ENCODE peak calls at places on chromosomes 7 and 10, in four cellular contexts. P is A549, S is HepG2, U is K562. O is an unnamed sample.

GRCh38 chr10:118166951-118167350 is 120.2 kb upstream of the RAB11FIP2 start:
- DNase-seq in U (no peak), S (no peak), P (no peak), O (no peak)

GRCh38 chr7:80686576-80686975 is 48.1 kb downstream of the CD36 start:
- DNase-seq in S (no peak), P (no peak), U (no peak), O (peak; percentile 68)

GRCh38 chr10:89391882-89392756 is at the start of gene IFIT1:
- DNase-seq in S (peak; percentile 82), P (peak; percentile 81), U (peak; percentile 54), O (peak; percentile 95)

GRCh38 chr10:79405221-79405994 is 40.0 kb downstream of the ZCCHC24 start:
- DNase-seq in U (no peak), P (no peak), S (no peak), O (no peak)

GRCh38 chr7:67552738-67553137 is 556.1 kb downstream of the TYW1 start:
- DNase-seq in P (no peak), S (no peak), U (peak; percentile 27), O (no peak)

GRCh38 chr7:118080947-118081346 is 103.0 kb upstream of the LSM8 start:
- DNase-seq in S (no peak), U (peak; percentile 75), P (peak; percentile 57), O (peak; percentile 81)

GRCh38 chr7:151261534-151261933 is 13.0 kb upstream of the SMARCD3 start:
- DNase-seq in P (no peak), U (no peak), S (no peak), O (no peak)

GRCh38 chr7:727104-727805 is at the start of gene PRKAR1B:
- DNase-seq in U (peak; percentile 75), S (no peak), P (peak; percentile 32), O (no peak)

GRCh38 chr7:112869111-112869774 is 79.0 kb upstream of the TMEM168 start:
- DNase-seq in S (peak; percentile 52), U (peak; percentile 79), P (peak; percentile 55), O (peak; percentile 28)

GRCh38 chr10:22340362-22341189 is 4.7 kb upstream of the SPAG6 start:
- DNase-seq in U (peak; percentile 87), S (peak; percentile 41), P (peak; percentile 85), O (peak; percentile 82)

GRCh38 chr7:108455833-108456677 is at the start of gene NRCAM:
- DNase-seq in S (no peak), P (peak; percentile 89), U (peak; percentile 60), O (no peak)

GRCh38 chr10:99123851-99124250 is 111.8 kb downstream of the HPSE2 start:
- DNase-seq in P (no peak), U (no peak), S (no peak), O (no peak)

GRCh38 chr7:137964824-137965545 is 36.9 kb downstream of the CREB3L2 start:
- DNase-seq in U (no peak), S (no peak), P (no peak), O (no peak)

GRCh38 chr10:71864861-71865473 is 13.9 kb upstream of the PSAP start:
- DNase-seq in P (peak; percentile 64), U (no peak), S (no peak), O (peak; percentile 83)

GRCh38 chr7:158840604-158841003 is 11.3 kb upstream of the ESYT2 start:
- DNase-seq in P (no peak), U (no peak), S (no peak), O (no peak)

GRCh38 chr10:110735620-110736027 is 91.5 kb downstream of the RBM20 start:
- DNase-seq in P (no peak), S (peak; percentile 74), U (no peak), O (no peak)

GRCh38 chr10:17386616-17387075 is 67.7 kb downstream of the ST8SIA6 start:
- DNase-seq in P (no peak), U (peak; percentile 66), S (no peak), O (no peak)

GRCh38 chr7:45328397-45329080 is 170.9 kb downstream of the RAMP3 start:
- DNase-seq in P (no peak), U (no peak), S (no peak), O (no peak)

GRCh38 chr7:70712942-70713341 is 419.0 kb upstream of the GALNT17 start:
- DNase-seq in U (no peak), S (no peak), P (no peak), O (no peak)

GRCh38 chr7:7642081-7642480 is 1.5 kb downstream of the UMAD1 start:
- DNase-seq in U (no peak), S (no peak), P (no peak), O (no peak)

GRCh38 chr10:77531441-77532001 is 106.1 kb downstream of the KCNMA1 start:
- DNase-seq in U (peak; percentile 34), S (no peak), P (peak; percentile 82), O (peak; percentile 92)

GRCh38 chr10:46530249-46531186 is 25.9 kb downstream of the GPRIN2 start:
- DNase-seq in S (peak; percentile 49), P (peak; percentile 94), U (no peak), O (peak; percentile 87)

GRCh38 chr7:32290015-32290414 is 200.2 kb downstream of the LSM5 start:
- DNase-seq in U (no peak), P (no peak), S (no peak), O (no peak)

GRCh38 chr10:94084344-94084743 is 90.6 kb downstream of the PLCE1 start:
- DNase-seq in P (no peak), U (no peak), S (no peak), O (no peak)

DNA sequence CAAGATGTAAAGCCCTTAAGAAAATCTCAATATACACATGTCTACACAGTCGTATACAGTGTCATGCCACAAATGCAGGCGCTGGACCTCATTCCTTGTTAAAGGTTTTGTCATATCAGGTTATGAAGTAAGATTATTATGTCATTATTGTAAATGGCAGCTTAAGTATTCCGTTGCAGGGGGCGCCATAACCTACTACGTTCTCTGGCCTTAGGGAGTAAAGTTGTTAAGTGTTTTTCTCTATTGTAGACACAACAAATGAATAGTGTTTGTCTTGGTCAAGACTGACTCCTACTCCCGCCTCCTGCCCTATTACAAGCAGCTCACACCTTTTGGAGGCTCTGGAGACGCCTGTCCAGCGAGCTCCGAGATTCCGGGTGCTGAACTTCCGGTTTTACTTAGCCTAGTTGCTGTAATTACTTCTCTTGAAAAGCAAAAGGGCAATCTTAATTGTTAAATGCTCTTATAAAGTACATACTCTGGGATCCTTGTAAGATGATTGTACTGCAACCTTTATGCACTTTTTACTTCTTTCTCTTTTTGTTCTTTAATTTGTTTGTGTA is 984 bp downstream of the GATAD1 start:
- DNase-seq in U (peak; percentile 72), S (peak; percentile 50), P (peak; percentile 82), O (peak; percentile 46)
- TF ChIP-seq MAZ in U (no peak), S (no peak), P (no peak), O (no peak)

GRCh38 chr10:133379152-133379800 is at the start of gene PAOX:
- DNase-seq in U (peak; percentile 85), S (no peak), P (peak; percentile 47), O (peak; percentile 46)
- TF ChIP-seq RFX5 in U (no peak), S (no peak), P (no peak), O (no peak)

GRCh38 chr10:112956631-112957350 is 6.7 kb downstream of the TCF7L2 start:
- DNase-seq in P (no peak), U (no peak), S (no peak), O (no peak)

GRCh38 chr10:112959207-112959838 is 9.3 kb downstream of the TCF7L2 start:
- DNase-seq in U (no peak), P (peak; percentile 49), S (no peak), O (peak; percentile 39)

GRCh38 chr10:112957589-112958202 is 7.6 kb downstream of the TCF7L2 start:
- DNase-seq in P (no peak), S (no peak), U (no peak), O (no peak)

GRCh38 chr10:112960151-112960681 is 10.2 kb downstream of the TCF7L2 start:
- DNase-seq in U (no peak), S (no peak), P (no peak), O (no peak)

DNA sequence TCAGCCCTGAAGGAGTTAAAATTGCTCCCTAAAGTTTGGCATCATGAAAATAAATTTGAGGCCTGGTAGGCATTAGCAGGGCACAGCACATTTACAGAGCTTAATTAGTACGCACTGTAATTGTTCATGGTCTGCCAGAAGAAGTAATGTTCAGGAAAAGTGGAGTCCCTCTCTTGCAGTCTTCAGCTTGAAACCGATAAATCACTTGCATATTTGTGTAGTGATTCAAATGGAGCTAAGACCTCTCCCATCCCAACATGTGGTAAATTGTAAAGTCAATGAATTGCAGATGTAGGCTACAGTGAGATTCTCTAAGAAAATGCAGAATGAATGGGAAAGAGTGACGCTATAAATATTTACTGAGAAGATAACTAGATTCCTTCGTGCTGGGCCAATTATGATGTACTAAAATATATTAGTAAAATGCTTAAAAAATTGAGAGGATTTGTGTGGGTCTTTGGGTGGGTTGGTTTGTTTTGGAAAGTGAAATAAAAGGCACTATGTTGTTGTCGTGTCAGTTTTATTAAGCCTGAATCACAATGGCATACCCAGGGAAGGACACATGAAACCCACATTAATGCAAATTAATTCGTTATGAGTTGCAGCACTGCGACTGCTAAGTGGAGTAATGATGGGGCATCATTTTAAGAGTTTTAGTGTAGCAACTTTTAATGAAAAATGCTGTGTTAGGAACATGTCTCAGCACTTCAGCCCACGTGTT is 8.4 kb downstream of the TCF7L2 start:
- DNase-seq in U (no peak), P (peak; percentile 60), S (no peak), O (peak; percentile 97)
- TF ChIP-seq MAZ in U (no peak), P (no peak), S (no peak), O (no peak)

GRCh38 chr7:30327813-30328212 is 43.4 kb downstream of the ZNRF2 start:
- DNase-seq in P (no peak), U (no peak), S (no peak), O (peak; percentile 70)

GRCh38 chr7:30321089-30321991 is 36.9 kb downstream of the ZNRF2 start:
- DNase-seq in P (no peak), U (no peak), S (no peak), O (no peak)

GRCh38 chr7:30320392-30320791 is 36.0 kb downstream of the ZNRF2 start:
- DNase-seq in U (no peak), P (no peak), S (no peak), O (no peak)

GRCh38 chr7:30322656-30323355 is 38.4 kb downstream of the ZNRF2 start:
- DNase-seq in S (no peak), U (peak; percentile 27), P (no peak), O (no peak)

GRCh38 chr7:30321992-30322637 is 37.7 kb downstream of the ZNRF2 start:
- DNase-seq in P (no peak), S (no peak), U (peak; percentile 19), O (no peak)
- TF ChIP-seq RFX5 in P (no peak), S (no peak), U (no peak), O (no peak)

GRCh38 chr10:132260083-132260482 is 47.7 kb downstream of the STK32C start:
- DNase-seq in P (no peak), U (no peak), S (no peak), O (no peak)
- TF ChIP-seq MAZ in P (no peak), U (no peak), S (no peak), O (no peak)

O was measured in IMR-90.